ENCODE peak calls at places on chromosomes 16 and 17, in four cellular contexts. One of them, this sample, is unnamed. For H3K9me3, the result is how much of the 10 kb centered on the place peaks cover.

GRCh38 chr17:46942441-46943217 is 19.7 kb downstream of the GOSR2 start:
- DNase-seq in right lobe of liver: no peak
- DNase-seq in sigmoid colon: no peak
- DNase-seq in left lung: no peak
- DNase-seq in this sample: peak

GRCh38 chr17:63926164-63926563 is 6.0 kb downstream of the CD79B start:
- DNase-seq in right lobe of liver: no peak
- DNase-seq in sigmoid colon: no peak
- DNase-seq in left lung: no peak
- DNase-seq in this sample: no peak

GRCh38 chr16:72073831-72074230 is 10.8 kb downstream of the HPR start:
- DNase-seq in right lobe of liver: no peak
- DNase-seq in sigmoid colon: no peak
- DNase-seq in left lung: no peak
- DNase-seq in this sample: no peak

GRCh38 chr17:72119280-72119962 is 1.4 kb upstream of the SOX9 start:
- DNase-seq in right lobe of liver: no peak
- DNase-seq in sigmoid colon: no peak
- DNase-seq in left lung: no peak
- DNase-seq in this sample: no peak

GRCh38 chr17:57946798-57947358 is 8.3 kb downstream of the CUEDC1 start:
- DNase-seq in right lobe of liver: peak
- DNase-seq in sigmoid colon: peak
- DNase-seq in left lung: no peak
- DNase-seq in this sample: peak

GRCh38 chr16:55944377-55944802 is 69.2 kb upstream of the CES5A start:
- DNase-seq in right lobe of liver: peak
- DNase-seq in sigmoid colon: peak
- DNase-seq in left lung: no peak
- DNase-seq in this sample: peak

GRCh38 chr16:28609631-28610594 is at the start of gene SULT1A1:
- DNase-seq in right lobe of liver: peak
- DNase-seq in sigmoid colon: peak
- DNase-seq in left lung: peak
- DNase-seq in this sample: peak

GRCh38 chr17:78176548-78177025 is 8.2 kb downstream of the SYNGR2 start:
- DNase-seq in right lobe of liver: peak
- DNase-seq in sigmoid colon: peak
- DNase-seq in left lung: peak
- DNase-seq in this sample: peak

GRCh38 chr16:87278191-87279093 is 38.8 kb downstream of the C16orf95 start:
- DNase-seq in right lobe of liver: peak
- DNase-seq in sigmoid colon: peak
- DNase-seq in left lung: peak
- DNase-seq in this sample: peak

GRCh38 chr16:89721644-89722391 is 481 bp downstream of the ZNF276 start:
- DNase-seq in right lobe of liver: peak
- DNase-seq in sigmoid colon: no peak
- DNase-seq in left lung: peak
- DNase-seq in this sample: peak

GRCh38 chr16:86529160-86529559 is 18.8 kb downstream of the FOXF1 start:
- DNase-seq in right lobe of liver: no peak
- DNase-seq in sigmoid colon: peak
- DNase-seq in left lung: no peak
- DNase-seq in this sample: no peak

GRCh38 chr16:7268182-7268581 is 64.5 kb upstream of the RBFOX1 start:
- DNase-seq in right lobe of liver: no peak
- DNase-seq in sigmoid colon: no peak
- DNase-seq in left lung: no peak
- DNase-seq in this sample: no peak

GRCh38 chr17:65402513-65403086 is 158.8 kb downstream of the AXIN2 start:
- DNase-seq in right lobe of liver: no peak
- DNase-seq in sigmoid colon: no peak
- DNase-seq in left lung: no peak
- DNase-seq in this sample: no peak

GRCh38 chr16:84928679-84929420 is 82.5 kb downstream of the ZDHHC7 start:
- DNase-seq in right lobe of liver: no peak
- DNase-seq in sigmoid colon: peak
- DNase-seq in left lung: no peak
- DNase-seq in this sample: no peak

GRCh38 chr16:11597268-11597690 is 10.6 kb upstream of the LITAF start:
- DNase-seq in right lobe of liver: no peak
- DNase-seq in sigmoid colon: no peak
- DNase-seq in left lung: no peak
- DNase-seq in this sample: peak

GRCh38 chr16:82684246-82684645 is 57.5 kb downstream of the CDH13 start:
- DNase-seq in right lobe of liver: no peak
- DNase-seq in sigmoid colon: no peak
- DNase-seq in left lung: no peak
- DNase-seq in this sample: no peak

DNA sequence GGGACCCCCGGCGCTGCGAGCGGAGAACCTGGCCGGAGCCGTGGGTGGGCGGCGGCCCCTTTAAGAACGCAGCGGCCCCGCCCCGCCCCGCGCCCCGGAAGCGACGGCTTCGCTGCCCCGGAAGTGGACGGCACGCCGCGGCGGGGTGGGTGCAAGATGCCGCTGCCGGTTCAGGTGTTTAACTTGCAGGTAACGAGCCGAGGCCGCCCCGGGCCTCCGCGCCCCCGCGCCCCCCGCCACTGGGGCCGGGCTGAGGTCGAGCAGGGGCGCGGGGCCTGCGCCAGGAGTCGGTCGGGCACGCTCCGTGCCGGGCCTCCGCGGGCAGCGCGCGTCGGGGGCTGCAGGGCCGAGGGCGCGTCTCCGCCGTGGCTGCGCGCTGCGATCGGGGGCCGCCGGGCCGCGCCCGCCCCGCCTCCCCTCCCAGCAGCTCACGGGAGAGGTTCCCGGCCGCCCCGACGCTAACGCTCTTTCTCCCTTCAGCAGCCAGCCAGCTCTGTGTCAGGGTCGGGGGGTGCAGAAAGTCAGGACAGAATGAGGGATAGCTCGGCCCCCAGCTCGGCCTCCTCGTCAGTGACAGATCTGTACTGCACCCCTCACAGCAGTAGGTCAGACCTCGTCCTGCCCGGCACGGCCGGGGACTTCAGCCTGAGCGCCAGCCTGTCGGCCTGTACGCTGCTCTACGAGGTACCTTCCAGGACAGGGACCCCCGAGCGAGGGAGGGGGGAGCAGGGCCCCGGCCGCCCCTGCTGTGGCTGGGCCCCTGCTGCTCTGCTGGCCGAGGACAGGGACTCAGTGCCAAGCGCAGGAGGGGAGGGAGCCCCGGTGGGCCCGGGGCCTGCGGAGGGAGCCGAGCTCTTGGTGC is at the start of the genes GPS1 and RFNG:
- DNase-seq in right lobe of liver: peak
- DNase-seq in sigmoid colon: peak
- DNase-seq in left lung: peak
- DNase-seq in this sample: peak
- H3K27ac ChIP-seq in right lobe of liver: peak
- H3K27ac ChIP-seq in sigmoid colon: peak
- H3K27ac ChIP-seq in left lung: no peak
- H3K27ac ChIP-seq in this sample: peak

GRCh38 chr16:35210681-35211433 is 1751.4 kb downstream of the TP53TG3F start:
- DNase-seq in right lobe of liver: no peak
- DNase-seq in sigmoid colon: no peak
- DNase-seq in left lung: no peak
- DNase-seq in this sample: no peak

GRCh38 chr16:35215287-35215686 is 1755.9 kb downstream of the TP53TG3F start:
- DNase-seq in right lobe of liver: no peak
- DNase-seq in sigmoid colon: no peak
- DNase-seq in left lung: no peak
- DNase-seq in this sample: no peak

DNA sequence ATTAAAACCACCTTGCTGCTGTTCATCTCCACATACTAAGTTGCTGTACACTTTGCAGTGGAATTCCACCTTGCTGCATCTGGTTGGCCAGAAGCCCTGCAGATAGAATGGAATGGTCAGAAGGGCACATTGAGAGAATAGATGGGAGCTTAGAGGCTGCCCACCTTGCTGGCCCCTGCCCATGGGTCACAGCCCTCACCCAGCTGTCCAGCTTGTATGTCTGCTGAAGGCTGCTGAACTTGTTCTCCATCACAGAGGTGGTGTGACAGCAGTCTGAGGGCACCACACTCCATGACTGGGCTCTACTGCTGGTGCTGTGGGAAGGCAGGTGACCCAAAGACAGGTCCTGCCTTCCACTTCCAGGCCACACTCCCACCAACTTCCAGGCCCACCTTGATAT is 1755.4 kb downstream of the TP53TG3F start:
- DNase-seq in right lobe of liver: no peak
- DNase-seq in sigmoid colon: no peak
- DNase-seq in left lung: no peak
- DNase-seq in this sample: no peak
- H3K9me3 ChIP-seq in right lobe of liver: under half
- H3K9me3 ChIP-seq in sigmoid colon: under half
- H3K9me3 ChIP-seq in left lung: under half
- H3K9me3 ChIP-seq in this sample: under half

GRCh38 chr17:68539536-68540469 is 27.6 kb downstream of the PRKAR1A start:
- DNase-seq in right lobe of liver: peak
- DNase-seq in sigmoid colon: no peak
- DNase-seq in left lung: no peak
- DNase-seq in this sample: peak

GRCh38 chr17:68544111-68544510 is 31.9 kb downstream of the PRKAR1A start:
- DNase-seq in right lobe of liver: no peak
- DNase-seq in sigmoid colon: no peak
- DNase-seq in left lung: no peak
- DNase-seq in this sample: no peak

GRCh38 chr17:68542698-68543463 is 30.7 kb downstream of the PRKAR1A start:
- DNase-seq in right lobe of liver: no peak
- DNase-seq in sigmoid colon: no peak
- DNase-seq in left lung: no peak
- DNase-seq in this sample: no peak

GRCh38 chr17:68540981-68541380 is 28.8 kb downstream of the PRKAR1A start:
- DNase-seq in right lobe of liver: no peak
- DNase-seq in sigmoid colon: no peak
- DNase-seq in left lung: no peak
- DNase-seq in this sample: no peak

GRCh38 chr17:68541816-68542215 is 29.6 kb downstream of the PRKAR1A start:
- DNase-seq in right lobe of liver: no peak
- DNase-seq in sigmoid colon: no peak
- DNase-seq in left lung: no peak
- DNase-seq in this sample: no peak
- H3K27ac ChIP-seq in right lobe of liver: no peak
- H3K27ac ChIP-seq in sigmoid colon: no peak
- H3K27ac ChIP-seq in left lung: peak
- H3K27ac ChIP-seq in this sample: peak

GRCh38 chr16:3305109-3306068 is at the start of the genes TIGD7 and ZNF75A:
- DNase-seq in right lobe of liver: peak
- DNase-seq in sigmoid colon: peak
- DNase-seq in left lung: peak
- DNase-seq in this sample: peak

GRCh38 chr16:3306078-3306477 is 781 bp downstream of the ZNF75A start:
- DNase-seq in right lobe of liver: no peak
- DNase-seq in sigmoid colon: no peak
- DNase-seq in left lung: no peak
- DNase-seq in this sample: no peak

GRCh38 chr16:3304370-3304769 is 860 bp downstream of the TIGD7 start:
- DNase-seq in right lobe of liver: no peak
- DNase-seq in sigmoid colon: no peak
- DNase-seq in left lung: no peak
- DNase-seq in this sample: no peak
- H3K9me3 ChIP-seq in right lobe of liver: under half
- H3K9me3 ChIP-seq in sigmoid colon: under half
- H3K9me3 ChIP-seq in left lung: half or more
- H3K9me3 ChIP-seq in this sample: half or more

GRCh38 chr17:4555863-4556646 is 871 bp upstream of the MYBBP1A start:
- DNase-seq in right lobe of liver: no peak
- DNase-seq in sigmoid colon: peak
- DNase-seq in left lung: no peak
- DNase-seq in this sample: no peak
- H3K27ac ChIP-seq in right lobe of liver: peak
- H3K27ac ChIP-seq in sigmoid colon: peak
- H3K27ac ChIP-seq in left lung: peak
- H3K27ac ChIP-seq in this sample: peak

GRCh38 chr16:68563631-68564366 is 24.7 kb downstream of the ZFP90 start:
- DNase-seq in right lobe of liver: no peak
- DNase-seq in sigmoid colon: no peak
- DNase-seq in left lung: no peak
- DNase-seq in this sample: no peak

GRCh38 chr16:68564367-68564985 is 25.4 kb downstream of the ZFP90 start:
- DNase-seq in right lobe of liver: no peak
- DNase-seq in sigmoid colon: no peak
- DNase-seq in left lung: no peak
- DNase-seq in this sample: no peak
- H3K9me3 ChIP-seq in right lobe of liver: half or more
- H3K9me3 ChIP-seq in sigmoid colon: half or more
- H3K9me3 ChIP-seq in left lung: half or more
- H3K9me3 ChIP-seq in this sample: half or more

DNA sequence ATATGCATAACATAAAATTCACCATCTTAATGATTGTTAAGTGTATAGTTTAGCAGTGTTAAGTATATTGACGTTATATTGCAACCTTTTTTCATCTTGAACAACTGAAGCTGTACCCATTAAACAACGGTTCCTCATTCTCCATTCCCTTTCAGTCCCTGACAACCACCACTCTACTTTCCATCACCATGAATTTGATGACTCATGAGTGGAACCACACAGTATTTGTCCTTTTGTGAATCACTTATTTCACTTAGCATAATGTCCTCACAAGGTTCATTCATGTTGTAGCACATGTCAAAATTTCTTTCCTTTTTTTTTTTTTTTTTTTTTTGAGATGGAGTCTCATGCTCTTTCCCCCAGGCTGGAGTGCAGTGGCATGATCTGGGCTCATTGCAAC is 46.0 kb downstream of the HOXB1 start:
- DNase-seq in right lobe of liver: no peak
- DNase-seq in sigmoid colon: no peak
- DNase-seq in left lung: no peak
- DNase-seq in this sample: no peak
- H3K27ac ChIP-seq in right lobe of liver: no peak
- H3K27ac ChIP-seq in sigmoid colon: no peak
- H3K27ac ChIP-seq in left lung: no peak
- H3K27ac ChIP-seq in this sample: no peak

DNA sequence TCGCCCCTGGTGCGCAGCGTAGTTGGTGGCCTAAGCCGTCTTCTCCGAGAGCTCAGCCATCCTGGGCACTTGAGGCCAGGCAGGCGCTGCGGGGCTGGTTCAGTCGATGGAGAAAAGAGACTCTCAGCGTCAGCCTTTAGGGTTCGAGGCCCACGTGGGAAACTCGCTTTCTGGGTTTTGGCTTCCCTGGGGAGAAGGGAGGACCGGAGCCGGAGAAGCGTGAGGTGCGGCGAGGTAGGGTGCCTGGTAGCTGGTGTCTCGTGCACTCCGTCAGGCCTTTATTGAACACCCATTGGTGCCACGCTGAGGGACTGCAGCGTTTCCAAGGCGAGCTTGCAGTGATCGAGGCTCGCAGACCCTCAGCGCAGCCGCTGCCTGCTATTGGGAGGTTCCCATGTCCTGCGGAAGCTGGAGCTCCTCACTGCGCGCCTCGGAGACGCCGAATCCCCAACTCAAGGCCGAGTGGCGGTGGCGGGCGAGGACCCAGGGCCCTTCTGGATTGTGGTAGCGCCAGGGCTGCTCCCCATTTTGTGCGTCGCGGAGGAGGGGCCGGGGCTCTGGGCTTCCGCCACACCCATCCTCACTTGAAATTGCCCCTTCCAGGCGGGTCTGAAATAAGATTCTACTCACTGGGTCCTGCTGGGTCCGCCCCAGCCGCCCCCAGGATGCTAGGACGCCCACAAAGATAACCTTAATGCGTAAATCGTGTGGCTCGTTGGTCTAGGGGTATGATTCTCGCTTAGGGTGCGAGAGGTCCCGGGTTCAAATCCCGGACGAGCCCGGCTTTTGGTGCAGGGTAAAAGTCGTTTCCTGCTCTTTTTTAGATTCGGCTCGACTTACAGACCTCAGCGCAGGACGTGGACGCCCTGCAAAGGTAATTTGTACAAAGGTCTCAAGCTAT is 1.2 kb downstream of the OR1F1 start:
- DNase-seq in right lobe of liver: no peak
- DNase-seq in sigmoid colon: no peak
- DNase-seq in left lung: no peak
- DNase-seq in this sample: no peak
- H3K9me3 ChIP-seq in right lobe of liver: under half
- H3K9me3 ChIP-seq in sigmoid colon: under half
- H3K9me3 ChIP-seq in left lung: under half
- H3K9me3 ChIP-seq in this sample: under half

This sample was measured in lower lobe of right lung.